ENCODE peak calls at places on chromosome 9, in four cellular contexts. L, X, R and W are unnamed samples.

GRCh38 chr9:34227445-34227844 is 48.6 kb downstream of the UBAP1 start:
- DNase-seq in X (peak; percentile 88), L (no peak), R (no peak), W (no peak)

GRCh38 chr9:36928670-36929349 is 105.3 kb downstream of the PAX5 start:
- DNase-seq in X (peak; percentile 76), R (no peak), L (peak; percentile 46), W (no peak)

GRCh38 chr9:108219664-108220063 is 636.1 kb downstream of the ACTL7B start:
- DNase-seq in R (no peak), L (no peak), X (no peak), W (no peak)

GRCh38 chr9:74497750-74498615 is 848 bp downstream of the RORB start:
- DNase-seq in L (no peak), R (no peak), X (peak; percentile 40), W (no peak)

GRCh38 chr9:82490019-82490499 is 501.5 kb downstream of the SPATA31D1 start:
- DNase-seq in X (peak; percentile 84), L (no peak), R (no peak), W (peak; percentile 87)

GRCh38 chr9:34501889-34502425 is 20.8 kb downstream of the ENHO start:
- DNase-seq in R (peak; percentile 72), X (peak; percentile 71), L (no peak), W (no peak)

GRCh38 chr9:116592926-116593325 is 94.2 kb upstream of the TRIM32 start:
- DNase-seq in X (peak; percentile 73), L (no peak), R (no peak), W (no peak)

GRCh38 chr9:114746591-114746990 is 59.2 kb downstream of the TNFSF15 start:
- DNase-seq in L (no peak), R (peak; percentile 25), X (peak; percentile 60), W (peak; percentile 68)

GRCh38 chr9:128918921-128919320 is 1.9 kb upstream of the PHYHD1 start:
- DNase-seq in R (no peak), X (no peak), L (no peak), W (no peak)

GRCh38 chr9:135971106-135971766 is 10.1 kb upstream of the UBAC1 start:
- DNase-seq in L (no peak), X (peak; percentile 30), R (no peak), W (no peak)

GRCh38 chr9:91676042-91676441 is 252.4 kb upstream of the NFIL3 start:
- DNase-seq in X (peak; percentile 72), L (no peak), R (no peak), W (peak; percentile 5)

GRCh38 chr9:130444565-130445221 is at the start of gene ASS1:
- DNase-seq in R (no peak), X (peak; percentile 70), L (no peak), W (peak; percentile 45)

GRCh38 chr9:93456504-93456903 is 3.1 kb upstream of the FAM120AOS start:
- DNase-seq in L (no peak), R (no peak), X (no peak), W (no peak)

GRCh38 chr9:68802525-68803015 is 97.5 kb downstream of the PIP5K1B start:
- DNase-seq in X (no peak), L (peak; percentile 81), R (no peak), W (no peak)

GRCh38 chr9:3768286-3768685 is 242.5 kb upstream of the RFX3 start:
- DNase-seq in X (peak; percentile 86), R (no peak), L (no peak), W (no peak)